ENCODE peak calls at places on chromosomes 1 and 21, in four cellular contexts. One of them, this sample, is unnamed. For H3K9me3, the result is how much of the 10 kb centered on the place peaks cover.

GRCh38 chr1:178644308-178645120 is 80.5 kb upstream of the RALGPS2 start:
- DNase-seq in esophagus squamous epithelium: no peak
- DNase-seq in left lung: no peak
- DNase-seq in H9: no peak
- DNase-seq in this sample: no peak

GRCh38 chr1:155529109-155529508 is 33.5 kb downstream of the ASH1L start:
- DNase-seq in left lung: no peak
- DNase-seq in H9: no peak
- DNase-seq in esophagus squamous epithelium: no peak
- DNase-seq in this sample: no peak

GRCh38 chr1:202310071-202310725 is 31.5 kb downstream of the UBE2T start:
- DNase-seq in H9: no peak
- DNase-seq in esophagus squamous epithelium: no peak
- DNase-seq in left lung: no peak
- DNase-seq in this sample: no peak

GRCh38 chr1:41704189-41704588 is 214.5 kb downstream of the HIVEP3 start:
- DNase-seq in esophagus squamous epithelium: no peak
- DNase-seq in H9: no peak
- DNase-seq in left lung: no peak
- DNase-seq in this sample: no peak

GRCh38 chr1:239956230-239956629 is 135.5 kb upstream of the FMN2 start:
- DNase-seq in left lung: no peak
- DNase-seq in esophagus squamous epithelium: no peak
- DNase-seq in H9: no peak
- DNase-seq in this sample: no peak

GRCh38 chr1:12206792-12207424 is 22.9 kb upstream of the VPS13D start:
- DNase-seq in left lung: no peak
- DNase-seq in H9: no peak
- DNase-seq in esophagus squamous epithelium: no peak
- DNase-seq in this sample: no peak

GRCh38 chr1:200453544-200453905 is 43.7 kb upstream of the ZNF281 start:
- DNase-seq in esophagus squamous epithelium: no peak
- DNase-seq in left lung: no peak
- DNase-seq in H9: no peak
- DNase-seq in this sample: no peak

GRCh38 chr1:219495737-219496408 is 117.0 kb downstream of the ZC3H11B start:
- DNase-seq in esophagus squamous epithelium: no peak
- DNase-seq in left lung: no peak
- DNase-seq in H9: no peak
- DNase-seq in this sample: no peak

GRCh38 chr1:156743367-156744302 is 2.7 kb upstream of the MRPL24 start:
- DNase-seq in H9: no peak
- DNase-seq in esophagus squamous epithelium: no peak
- DNase-seq in left lung: no peak
- DNase-seq in this sample: no peak

GRCh38 chr1:67889940-67890567 is 56.8 kb upstream of the GNG12 start:
- DNase-seq in left lung: no peak
- DNase-seq in esophagus squamous epithelium: no peak
- DNase-seq in H9: no peak
- DNase-seq in this sample: no peak

GRCh38 chr21:20999567-21000169 is 1.5 kb downstream of the NCAM2 start:
- DNase-seq in H9: peak
- DNase-seq in esophagus squamous epithelium: no peak
- DNase-seq in left lung: no peak
- DNase-seq in this sample: no peak

GRCh38 chr1:72066431-72066830 is 215.9 kb downstream of the NEGR1 start:
- DNase-seq in left lung: no peak
- DNase-seq in esophagus squamous epithelium: no peak
- DNase-seq in H9: no peak
- DNase-seq in this sample: no peak

GRCh38 chr21:31983120-31983519 is 110.3 kb downstream of the HUNK start:
- DNase-seq in left lung: no peak
- DNase-seq in H9: no peak
- DNase-seq in esophagus squamous epithelium: no peak
- DNase-seq in this sample: no peak
- H3K9me3 ChIP-seq in left lung: under half
- H3K9me3 ChIP-seq in H9: under half
- H3K9me3 ChIP-seq in esophagus squamous epithelium: under half
- H3K9me3 ChIP-seq in this sample: under half

DNA sequence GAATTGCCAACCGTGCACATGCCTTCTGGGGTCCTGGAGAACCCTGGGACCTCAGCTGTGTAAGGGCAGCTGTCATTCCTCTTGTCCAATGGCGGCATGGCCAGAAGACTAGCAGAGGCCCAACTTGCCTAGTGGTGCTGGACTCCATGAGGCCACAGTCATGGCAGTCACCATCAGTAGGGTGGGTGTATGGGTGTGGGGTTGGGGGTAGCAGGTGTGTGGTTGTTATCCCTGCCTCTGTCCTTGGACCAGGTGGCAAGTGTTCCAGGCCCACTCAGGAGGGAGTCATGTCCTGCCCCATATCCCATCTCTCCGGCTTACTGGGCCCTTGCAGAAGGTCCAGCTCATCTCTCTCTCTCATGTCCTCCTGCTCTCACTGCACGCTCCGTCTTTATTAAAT is 1596.2 kb downstream of the MRPL39 start:
- DNase-seq in esophagus squamous epithelium: no peak
- DNase-seq in left lung: no peak
- DNase-seq in H9: no peak
- DNase-seq in this sample: no peak
- H3K9me3 ChIP-seq in esophagus squamous epithelium: under half
- H3K9me3 ChIP-seq in left lung: under half
- H3K9me3 ChIP-seq in H9: under half
- H3K9me3 ChIP-seq in this sample: under half

GRCh38 chr21:40688106-40688850 is 158.7 kb downstream of the DSCAM start:
- DNase-seq in H9: no peak
- DNase-seq in left lung: no peak
- DNase-seq in esophagus squamous epithelium: no peak
- DNase-seq in this sample: no peak
- H3K9me3 ChIP-seq in H9: under half
- H3K9me3 ChIP-seq in left lung: under half
- H3K9me3 ChIP-seq in esophagus squamous epithelium: under half
- H3K9me3 ChIP-seq in this sample: under half

GRCh38 chr1:14705824-14706223 is 107.3 kb downstream of the KAZN start:
- DNase-seq in H9: no peak
- DNase-seq in left lung: no peak
- DNase-seq in esophagus squamous epithelium: no peak
- DNase-seq in this sample: no peak

GRCh38 chr1:14704846-14705245 is 106.4 kb downstream of the KAZN start:
- DNase-seq in esophagus squamous epithelium: no peak
- DNase-seq in left lung: no peak
- DNase-seq in H9: no peak
- DNase-seq in this sample: no peak

GRCh38 chr1:14710331-14710730 is 111.8 kb downstream of the KAZN start:
- DNase-seq in esophagus squamous epithelium: no peak
- DNase-seq in H9: no peak
- DNase-seq in left lung: no peak
- DNase-seq in this sample: no peak

GRCh38 chr1:14706656-14707055 is 108.2 kb downstream of the KAZN start:
- DNase-seq in H9: no peak
- DNase-seq in esophagus squamous epithelium: no peak
- DNase-seq in left lung: no peak
- DNase-seq in this sample: no peak

DNA sequence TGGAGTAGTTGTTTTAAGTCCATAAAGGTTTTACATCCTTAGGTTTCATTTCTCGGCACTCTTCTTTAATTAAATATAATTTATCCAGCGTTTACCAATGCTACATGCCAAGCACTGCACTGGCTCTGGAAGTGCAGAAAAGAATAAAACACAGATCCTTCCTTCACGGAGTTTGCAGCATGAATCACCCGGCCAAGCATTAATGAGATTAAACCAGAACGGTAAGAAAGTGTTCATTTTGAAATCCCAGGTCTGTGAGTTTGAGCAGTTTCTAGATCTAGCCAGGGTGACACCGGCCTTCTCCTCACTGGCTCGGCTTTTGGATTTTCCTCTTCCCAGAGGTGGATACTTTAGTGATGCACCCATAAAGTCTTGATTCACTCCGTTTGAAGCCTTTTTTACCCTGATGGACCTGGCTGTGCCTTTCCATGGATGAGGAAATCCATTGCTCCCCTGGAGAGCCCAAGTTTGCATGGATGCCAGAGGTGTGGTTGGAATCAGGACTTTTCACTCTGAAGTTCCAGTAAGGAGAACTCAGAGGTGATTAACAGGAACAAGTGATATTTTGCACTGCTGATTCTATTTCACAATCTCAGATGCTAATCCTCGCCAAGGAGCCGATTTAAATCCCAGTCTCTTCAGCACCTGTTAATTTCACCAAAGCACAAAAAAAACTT is 109.4 kb downstream of the KAZN start:
- DNase-seq in left lung: no peak
- DNase-seq in H9: no peak
- DNase-seq in esophagus squamous epithelium: no peak
- DNase-seq in this sample: no peak
- H3K9me3 ChIP-seq in left lung: under half
- H3K9me3 ChIP-seq in H9: under half
- H3K9me3 ChIP-seq in esophagus squamous epithelium: under half
- H3K9me3 ChIP-seq in this sample: under half

This sample was measured in T-helper 17 cell.